ENCODE peak calls at places on chromosomes 2 and 18, in four cellular contexts. I, R, F and J are unnamed samples.

GRCh38 chr2:73494031-73494430 is 108.4 kb downstream of the ALMS1 start:
- DNase-seq in R (peak), F (peak), I (no peak), J (no peak)

GRCh38 chr2:84646514-84646913 is 130.2 kb downstream of the DNAH6 start:
- DNase-seq in F (no peak), I (no peak), R (no peak), J (no peak)

GRCh38 chr2:174338626-174339570 is 4.1 kb downstream of the SP9 start:
- DNase-seq in F (no peak), R (no peak), I (no peak), J (no peak)

GRCh38 chr18:2554671-2555070 is 16.6 kb downstream of the METTL4 start:
- DNase-seq in I (no peak), F (no peak), R (no peak), J (no peak)

GRCh38 chr2:75390184-75390583 is 170.6 kb downstream of the EVA1A start:
- DNase-seq in F (no peak), R (no peak), I (no peak), J (no peak)

GRCh38 chr2:15984367-15985255 is 44.3 kb downstream of the MYCN start:
- DNase-seq in I (no peak), F (no peak), R (no peak), J (no peak)

GRCh38 chr18:74217476-74218143 is 69.3 kb downstream of the TIMM21 start:
- DNase-seq in F (no peak), I (peak), R (no peak), J (no peak)

GRCh38 chr18:59846814-59847490 is 52.8 kb upstream of the PMAIP1 start:
- DNase-seq in I (peak), R (peak), F (peak), J (no peak)

GRCh38 chr2:210814626-210815025 is 258.2 kb downstream of the CPS1 start:
- DNase-seq in R (no peak), F (no peak), I (no peak), J (no peak)

GRCh38 chr2:127392133-127392827 is 4.5 kb upstream of the MAP3K2 start:
- DNase-seq in F (peak), I (no peak), R (peak), J (no peak)

GRCh38 chr18:26566874-26567273 is 18.5 kb upstream of the KCTD1 start:
- DNase-seq in F (no peak), I (no peak), R (no peak), J (no peak)

GRCh38 chr2:128602038-128602698 is 283.5 kb upstream of the HS6ST1 start:
- DNase-seq in I (no peak), R (no peak), F (no peak), J (no peak)

GRCh38 chr18:24321071-24321470 is 76.6 kb downstream of the OSBPL1A start:
- DNase-seq in R (no peak), F (no peak), I (no peak), J (no peak)

GRCh38 chr2:132902626-132903025 is 232.6 kb upstream of the LYPD1 start:
- DNase-seq in F (no peak), I (no peak), R (no peak), J (no peak)

GRCh38 chr2:162915858-162916257 is 77.3 kb upstream of the KCNH7 start:
- DNase-seq in R (no peak), I (no peak), F (no peak), J (no peak)

GRCh38 chr2:54478899-54479298 is 22.8 kb downstream of the SPTBN1 start:
- DNase-seq in F (no peak), I (no peak), R (no peak), J (no peak)

GRCh38 chr2:213980883-213981282 is 430.0 kb upstream of the VWC2L start:
- DNase-seq in F (peak), I (no peak), R (no peak), J (no peak)

GRCh38 chr2:7209776-7210555 is 292.8 kb downstream of the RNF144A start:
- DNase-seq in I (no peak), F (peak), R (peak), J (peak)

GRCh38 chr2:124838426-124838825 is 813.3 kb downstream of the CNTNAP5 start:
- DNase-seq in F (no peak), R (no peak), I (no peak), J (no peak)

GRCh38 chr2:190970872-190971506 is 43.0 kb downstream of the STAT1 start:
- DNase-seq in F (no peak), R (no peak), I (no peak), J (no peak)

GRCh38 chr2:144382848-144383247 is 137.1 kb downstream of the ZEB2 start:
- DNase-seq in I (no peak), R (peak), F (peak), J (no peak)

GRCh38 chr2:126808929-126809328 is 89.8 kb upstream of the TEX51 start:
- DNase-seq in F (no peak), I (no peak), R (no peak), J (peak)

GRCh38 chr2:130842770-130843169 is 6.1 kb downstream of the ARHGEF4 start:
- DNase-seq in R (no peak), F (no peak), I (no peak), J (no peak)

GRCh38 chr18:36572135-36572856 is 256.5 kb downstream of the TPGS2 start:
- DNase-seq in I (peak), R (peak), F (peak), J (peak)

GRCh38 chr2:174681983-174682577 is 82.2 kb downstream of the CHRNA1 start:
- DNase-seq in R (no peak), I (no peak), F (peak), J (no peak)

GRCh38 chr2:82652117-82652516 is 1807.0 kb downstream of the SUCLG1 start:
- DNase-seq in R (no peak), I (no peak), F (no peak), J (no peak)

GRCh38 chr2:179936654-179937053 is 70.4 kb downstream of the CWC22 start:
- DNase-seq in R (no peak), I (peak), F (no peak), J (peak)

DNA sequence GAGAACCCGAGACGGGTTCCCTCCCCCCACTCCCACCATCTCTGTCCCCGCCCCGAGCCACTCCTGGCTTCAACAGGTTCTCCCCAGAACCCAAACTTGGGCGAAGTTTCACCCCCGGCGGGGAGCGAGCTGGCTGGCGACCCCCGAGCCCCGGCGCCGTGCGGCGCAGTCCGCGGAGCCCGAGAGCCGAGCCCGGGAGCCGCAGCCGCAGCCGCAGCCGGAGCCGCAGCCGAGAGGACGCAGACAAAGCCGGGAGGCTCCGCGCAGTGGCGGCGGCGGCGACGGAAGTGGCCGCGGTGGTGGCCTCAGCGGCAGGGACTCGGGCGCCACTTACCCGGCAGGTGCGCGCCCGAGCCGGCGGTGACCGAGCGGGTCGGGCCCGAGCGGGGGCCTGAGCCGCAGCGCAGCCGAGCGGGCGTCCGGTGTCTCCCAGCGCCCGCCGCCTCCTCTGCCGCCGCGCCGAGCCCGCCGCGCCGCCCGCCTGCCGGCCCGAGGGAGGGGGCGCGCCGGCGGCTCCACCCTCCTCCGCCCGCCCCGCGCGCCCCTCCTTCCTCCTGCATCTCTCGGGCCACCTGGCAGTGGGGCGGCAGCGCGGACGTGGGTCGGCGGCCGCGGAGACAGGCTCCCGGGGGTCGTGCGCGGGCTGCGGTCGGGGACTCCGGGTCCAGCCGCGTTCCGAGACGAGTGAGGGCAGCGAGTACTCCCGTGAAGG is at the start of gene ECEL1:
- DNase-seq in R (no peak), F (no peak), I (no peak), J (no peak)
- TF ChIP-seq EZH2 in R (peak), F (no peak), I (no peak), J (peak)

GRCh38 chr2:56288863-56289580 is 105.2 kb downstream of the CCDC85A start:
- DNase-seq in I (no peak), R (no peak), F (peak), J (peak)
- TF ChIP-seq CTCF in I (no peak), R (no peak), F (no peak), J (no peak)

GRCh38 chr2:161424992-161425391 is 8.9 kb downstream of the TBR1 start:
- DNase-seq in I (no peak), R (no peak), F (no peak), J (no peak)
- TF ChIP-seq EZH2 in I (no peak), R (no peak), F (no peak), J (no peak)

DNA sequence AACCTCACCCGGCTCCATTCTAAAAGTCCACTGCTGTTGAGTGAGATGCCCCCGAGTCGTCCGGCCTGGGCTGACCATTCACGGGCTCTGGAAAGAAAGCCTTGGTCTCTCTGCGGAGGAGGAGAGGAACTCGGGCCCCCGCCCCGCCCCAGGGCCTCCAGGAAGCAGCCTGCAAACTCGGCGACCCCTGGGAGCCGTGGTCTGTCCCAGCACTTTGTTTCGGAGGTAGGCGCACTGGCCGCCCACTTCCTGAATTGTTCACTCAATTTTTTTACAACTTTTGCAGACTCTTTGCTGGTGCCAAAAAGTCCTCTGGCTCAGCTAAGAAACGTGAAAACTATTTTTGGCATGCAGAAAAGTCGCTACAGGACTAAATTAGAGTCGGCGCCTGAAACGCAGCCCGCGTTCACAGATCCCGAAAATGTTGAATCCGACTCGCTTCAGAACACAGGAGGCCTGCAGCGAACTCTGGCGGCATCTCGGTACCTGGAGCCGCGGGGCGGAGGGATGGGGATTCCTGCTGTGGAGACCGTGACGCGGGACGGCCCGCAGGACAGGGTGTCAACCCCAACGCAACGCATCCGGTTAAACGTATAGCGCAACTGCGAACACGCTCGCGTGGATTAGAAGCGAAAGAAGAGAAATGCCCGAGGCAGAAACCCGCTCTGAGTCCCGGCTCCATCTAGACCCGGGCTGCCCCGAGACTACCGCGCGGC is 1.5 kb downstream of the PXDN start:
- DNase-seq in R (peak), F (peak), I (peak), J (peak)
- TF ChIP-seq CTCF in R (peak), F (peak), I (peak), J (peak)

DNA sequence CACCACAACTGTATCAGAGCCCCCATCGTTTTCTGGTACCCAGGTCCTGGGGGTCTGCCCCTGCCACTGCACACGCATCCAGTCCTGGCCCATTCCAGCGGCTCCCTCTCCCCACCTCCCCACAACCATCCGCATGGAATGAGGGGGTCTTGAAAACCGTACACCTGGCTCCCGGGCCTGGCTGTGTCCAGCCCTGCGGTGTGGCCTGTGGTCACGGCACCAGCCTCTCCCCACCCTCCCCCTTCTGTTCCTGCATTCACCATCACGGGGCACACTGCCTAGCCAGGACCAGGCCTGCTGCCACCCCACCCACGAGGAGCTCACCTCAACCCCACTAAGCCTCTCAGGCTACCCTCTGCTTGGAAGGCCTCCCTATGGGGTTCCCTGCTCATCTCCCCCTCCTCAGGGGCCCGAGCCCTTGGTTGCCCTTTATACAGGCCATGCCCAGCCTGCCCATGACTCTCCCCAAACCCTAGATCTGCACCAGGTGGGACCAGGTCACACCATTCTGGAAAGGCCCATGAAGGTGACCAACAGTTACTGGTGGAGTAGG is 11.4 kb downstream of the GPR35 start:
- DNase-seq in F (no peak), R (no peak), I (no peak), J (no peak)
- TF ChIP-seq EZH2 in F (no peak), R (no peak), I (no peak), J (no peak)

GRCh38 chr2:29206941-29207340 is 91.7 kb downstream of the CLIP4 start:
- DNase-seq in F (no peak), I (no peak), R (no peak), J (no peak)
- TF ChIP-seq CTCF in F (no peak), I (no peak), R (no peak), J (no peak)

GRCh38 chr18:76494541-76495403 is at the start of gene ZNF516:
- DNase-seq in R (peak), I (no peak), F (peak), J (peak)

GRCh38 chr18:76494181-76494540 is 881 bp downstream of the ZNF516 start:
- DNase-seq in F (peak), R (peak), I (no peak), J (peak)

GRCh38 chr18:76498064-76498463 is 3.0 kb upstream of the ZNF516 start:
- DNase-seq in R (no peak), F (no peak), I (no peak), J (no peak)

GRCh38 chr18:76495435-76496199 is 575 bp upstream of the ZNF516 start:
- DNase-seq in I (peak), F (peak), R (peak), J (peak)

DNA sequence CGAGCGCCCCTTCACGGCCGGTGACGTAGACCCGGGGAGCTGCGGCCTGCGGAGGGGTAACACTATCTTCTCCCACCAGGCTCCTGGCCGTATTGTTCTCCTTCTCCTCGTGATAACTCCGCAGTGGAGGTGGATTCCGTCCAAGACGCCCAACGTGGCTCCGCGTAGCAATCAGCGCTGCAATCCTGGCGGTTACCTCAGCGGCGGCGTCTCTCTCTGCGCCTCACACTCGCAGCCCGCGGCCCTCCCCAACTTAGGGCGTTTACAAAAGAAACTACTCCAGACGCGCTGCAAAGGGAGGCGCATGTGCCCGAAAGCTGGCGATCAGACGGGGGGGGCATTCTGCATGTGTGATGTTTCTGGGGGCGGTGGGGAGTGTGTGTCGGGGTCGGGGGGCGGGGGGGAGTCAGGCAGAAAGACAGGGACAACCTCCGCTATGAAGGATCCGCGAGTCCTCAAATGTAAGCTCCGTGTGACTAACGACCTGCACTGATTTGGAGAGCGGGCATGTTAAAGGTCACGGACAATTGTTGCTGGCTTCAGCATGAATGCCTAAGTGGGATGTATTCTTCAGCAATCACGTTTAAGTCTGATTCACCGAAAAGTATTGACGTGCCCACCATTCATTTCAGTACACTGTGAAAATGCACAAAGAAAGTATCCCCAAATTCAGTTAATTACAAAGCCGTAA is 1.3 kb upstream of the ZNF516 start:
- DNase-seq in R (peak), I (peak), F (peak), J (peak)
- TF ChIP-seq EZH2 in R (no peak), I (no peak), F (no peak), J (no peak)

GRCh38 chr2:10223471-10223870 is 79.2 kb upstream of the HPCAL1 start:
- DNase-seq in R (no peak), I (no peak), F (no peak), J (no peak)

GRCh38 chr2:10221443-10221842 is 81.3 kb upstream of the HPCAL1 start:
- DNase-seq in R (no peak), I (no peak), F (no peak), J (no peak)

GRCh38 chr2:10220516-10221391 is 82.0 kb upstream of the HPCAL1 start:
- DNase-seq in R (peak), F (peak), I (peak), J (no peak)

GRCh38 chr2:10223932-10224720 is 78.6 kb upstream of the HPCAL1 start:
- DNase-seq in I (no peak), R (no peak), F (no peak), J (no peak)

DNA sequence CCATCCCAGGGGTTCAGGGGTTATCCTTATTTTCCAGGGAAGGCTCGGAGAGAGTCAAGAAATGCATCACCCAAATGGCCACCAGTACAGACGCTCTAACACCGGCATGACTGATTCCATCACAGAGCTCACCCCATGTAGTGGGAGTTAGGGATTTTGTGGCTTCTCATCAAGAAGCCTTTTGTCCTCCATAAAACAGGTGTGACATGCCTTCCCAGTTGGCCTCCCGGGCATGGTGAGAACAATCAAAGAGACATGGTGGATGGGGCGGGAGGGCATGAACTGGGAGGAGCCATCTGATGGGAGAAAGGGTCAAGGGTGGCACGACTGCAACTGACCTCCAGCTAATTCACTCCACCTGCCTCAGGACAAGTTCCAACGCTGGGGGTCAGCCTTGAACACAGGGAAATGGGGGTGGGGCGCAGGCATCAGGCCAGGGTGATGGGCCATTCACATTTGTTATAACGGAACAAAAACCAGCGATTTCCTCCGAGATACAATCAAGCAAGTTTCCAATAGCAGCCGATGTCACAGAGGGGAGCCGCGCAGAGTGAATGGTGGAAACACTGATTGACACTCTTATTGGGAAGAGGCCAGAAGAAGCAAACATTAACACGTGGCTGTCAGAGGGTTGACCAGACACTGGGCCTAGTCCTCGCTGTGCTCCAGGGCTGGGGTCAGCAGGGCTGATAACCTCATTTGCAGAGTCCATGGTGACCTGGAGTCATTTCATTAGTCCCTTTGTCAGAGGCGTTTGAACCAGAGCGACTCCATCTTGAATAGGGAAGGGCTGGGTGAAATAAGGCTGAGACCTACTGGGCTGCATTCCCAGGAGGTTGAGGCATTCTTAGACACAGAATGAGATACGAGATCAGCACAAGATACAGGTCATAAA is 80.5 kb upstream of the HPCAL1 start:
- DNase-seq in F (no peak), I (no peak), R (no peak), J (no peak)
- TF ChIP-seq CTCF in F (no peak), I (no peak), R (no peak), J (no peak)